ENCODE peak calls at places on chromosomes 11 and 22, in six cellular contexts. One of them, this sample, is unnamed.

GRCh38 chr22:36546932-36547331 is 18.0 kb upstream of the EIF3D start:
- DNase-seq in PC-3: peak; percentile 93
- DNase-seq in right atrium auricular region: no peak
- DNase-seq in HL-60: no peak
- DNase-seq in fibroblast of lung: peak; percentile 36
- DNase-seq in tibial nerve: no peak
- DNase-seq in this sample: no peak

GRCh38 chr11:48087974-48088681 is 107.8 kb downstream of the PTPRJ start:
- DNase-seq in PC-3: no peak
- DNase-seq in tibial nerve: no peak
- DNase-seq in fibroblast of lung: no peak
- DNase-seq in right atrium auricular region: no peak
- DNase-seq in HL-60: peak; percentile 30
- DNase-seq in this sample: no peak

GRCh38 chr11:68954970-68955958 is 25.5 kb downstream of the MRGPRD start:
- DNase-seq in tibial nerve: peak; percentile 39
- DNase-seq in right atrium auricular region: peak; percentile 70
- DNase-seq in fibroblast of lung: peak; percentile 61
- DNase-seq in PC-3: peak; percentile 52
- DNase-seq in HL-60: peak; percentile 54
- DNase-seq in this sample: peak; percentile 63

GRCh38 chr22:35489225-35489624 is 51.4 kb upstream of the RASD2 start:
- DNase-seq in tibial nerve: no peak
- DNase-seq in fibroblast of lung: no peak
- DNase-seq in PC-3: peak; percentile 70
- DNase-seq in HL-60: no peak
- DNase-seq in right atrium auricular region: no peak
- DNase-seq in this sample: no peak

GRCh38 chr11:7278314-7278917 is 26.7 kb downstream of the SYT9 start:
- DNase-seq in HL-60: no peak
- DNase-seq in PC-3: peak; percentile 69
- DNase-seq in fibroblast of lung: peak; percentile 40
- DNase-seq in tibial nerve: no peak
- DNase-seq in right atrium auricular region: no peak
- DNase-seq in this sample: no peak

GRCh38 chr11:95608093-95608492 is 181.5 kb downstream of the FAM76B start:
- DNase-seq in fibroblast of lung: no peak
- DNase-seq in HL-60: no peak
- DNase-seq in right atrium auricular region: no peak
- DNase-seq in tibial nerve: no peak
- DNase-seq in PC-3: no peak
- DNase-seq in this sample: no peak

GRCh38 chr22:47307326-47307725 is 544.9 kb downstream of the TBC1D22A start:
- DNase-seq in fibroblast of lung: peak; percentile 68
- DNase-seq in HL-60: no peak
- DNase-seq in right atrium auricular region: no peak
- DNase-seq in PC-3: peak; percentile 51
- DNase-seq in tibial nerve: no peak
- DNase-seq in this sample: no peak

GRCh38 chr11:117882539-117882938 is 6.1 kb upstream of the FXYD6 start:
- DNase-seq in right atrium auricular region: peak; percentile 50
- DNase-seq in tibial nerve: no peak
- DNase-seq in HL-60: no peak
- DNase-seq in PC-3: no peak
- DNase-seq in fibroblast of lung: no peak
- DNase-seq in this sample: no peak

GRCh38 chr22:45240810-45241631 is at the start of gene KIAA0930:
- DNase-seq in tibial nerve: peak; percentile 65
- DNase-seq in right atrium auricular region: peak; percentile 75
- DNase-seq in HL-60: peak; percentile 81
- DNase-seq in fibroblast of lung: peak; percentile 64
- DNase-seq in PC-3: peak; percentile 44
- DNase-seq in this sample: peak; percentile 82

GRCh38 chr11:20102393-20102792 is 57.9 kb downstream of the DBX1 start:
- DNase-seq in right atrium auricular region: no peak
- DNase-seq in fibroblast of lung: no peak
- DNase-seq in tibial nerve: no peak
- DNase-seq in HL-60: no peak
- DNase-seq in PC-3: no peak
- DNase-seq in this sample: no peak

GRCh38 chr11:131978351-131978750 is 607.9 kb downstream of the NTM start:
- DNase-seq in tibial nerve: no peak
- DNase-seq in fibroblast of lung: no peak
- DNase-seq in right atrium auricular region: no peak
- DNase-seq in HL-60: no peak
- DNase-seq in PC-3: peak; percentile 50
- DNase-seq in this sample: no peak

GRCh38 chr11:61963282-61964057 is 4.0 kb downstream of the FTH1 start:
- DNase-seq in tibial nerve: peak; percentile 70
- DNase-seq in HL-60: peak; percentile 83
- DNase-seq in fibroblast of lung: peak; percentile 77
- DNase-seq in right atrium auricular region: peak; percentile 66
- DNase-seq in PC-3: peak; percentile 48
- DNase-seq in this sample: peak; percentile 70

GRCh38 chr11:129937592-129938238 is 42.3 kb upstream of the NFRKB start:
- DNase-seq in tibial nerve: no peak
- DNase-seq in fibroblast of lung: no peak
- DNase-seq in right atrium auricular region: no peak
- DNase-seq in HL-60: no peak
- DNase-seq in PC-3: no peak
- DNase-seq in this sample: no peak
- H3K4me3 ChIP-seq in tibial nerve: no peak overlapping the region
- H3K4me3 ChIP-seq in fibroblast of lung: no peak overlapping the region
- H3K4me3 ChIP-seq in right atrium auricular region: no peak overlapping the region
- H3K4me3 ChIP-seq in HL-60: no peak overlapping the region
- H3K4me3 ChIP-seq in PC-3: no peak overlapping the region
- H3K4me3 ChIP-seq in this sample: no peak overlapping the region

GRCh38 chr11:111870113-111870512 is 1.3 kb downstream of the ALG9 start:
- DNase-seq in tibial nerve: no peak
- DNase-seq in right atrium auricular region: no peak
- DNase-seq in HL-60: no peak
- DNase-seq in fibroblast of lung: no peak
- DNase-seq in PC-3: no peak
- DNase-seq in this sample: no peak
- H3K4me3 ChIP-seq in tibial nerve: peak overlapping the region; percentile 93
- H3K4me3 ChIP-seq in right atrium auricular region: no peak overlapping the region
- H3K4me3 ChIP-seq in HL-60: no peak overlapping the region
- H3K4me3 ChIP-seq in fibroblast of lung: peak overlapping the region; percentile 52
- H3K4me3 ChIP-seq in PC-3: peak overlapping the region; percentile 91
- H3K4me3 ChIP-seq in this sample: no peak overlapping the region

DNA sequence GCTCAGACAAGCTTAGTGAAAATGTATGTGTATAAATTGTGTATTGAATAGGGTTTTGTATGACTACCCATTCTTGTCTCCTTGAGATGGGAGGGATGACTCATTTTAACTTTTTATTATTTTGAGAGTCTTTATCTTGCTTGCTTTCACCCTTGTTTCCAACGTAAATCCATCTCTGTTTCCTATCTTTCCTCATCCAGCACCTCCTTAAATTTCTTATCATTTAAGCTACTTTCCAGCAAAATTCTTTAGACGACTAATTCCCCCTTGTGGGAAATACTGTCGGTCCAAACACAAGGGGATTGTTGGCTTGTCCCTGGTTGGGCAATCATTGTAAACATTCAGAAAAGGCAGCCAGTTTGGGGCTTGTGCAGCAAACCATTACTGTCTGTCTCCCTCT is 167.0 kb downstream of the C11orf91 start:
- DNase-seq in PC-3: peak; percentile 18
- DNase-seq in tibial nerve: no peak
- DNase-seq in HL-60: no peak
- DNase-seq in right atrium auricular region: no peak
- DNase-seq in fibroblast of lung: peak; percentile 24
- DNase-seq in this sample: no peak
- H3K4me3 ChIP-seq in PC-3: no peak overlapping the region
- H3K4me3 ChIP-seq in tibial nerve: no peak overlapping the region
- H3K4me3 ChIP-seq in HL-60: no peak overlapping the region
- H3K4me3 ChIP-seq in right atrium auricular region: no peak overlapping the region
- H3K4me3 ChIP-seq in fibroblast of lung: no peak overlapping the region
- H3K4me3 ChIP-seq in this sample: no peak overlapping the region

GRCh38 chr11:107858217-107859070 is at the start of gene SLC35F2:
- DNase-seq in PC-3: peak; percentile 96
- DNase-seq in tibial nerve: no peak
- DNase-seq in right atrium auricular region: no peak
- DNase-seq in fibroblast of lung: peak; percentile 42
- DNase-seq in HL-60: peak; percentile 87
- DNase-seq in this sample: peak; percentile 93
- H3K4me3 ChIP-seq in PC-3: peak within 1 kb of the TSS; percentile 81
- H3K4me3 ChIP-seq in tibial nerve: peak within 1 kb of the TSS; percentile 68
- H3K4me3 ChIP-seq in right atrium auricular region: peak within 1 kb of the TSS; percentile 69
- H3K4me3 ChIP-seq in fibroblast of lung: peak within 1 kb of the TSS; percentile 83
- H3K4me3 ChIP-seq in HL-60: peak within 1 kb of the TSS; percentile 78
- H3K4me3 ChIP-seq in this sample: peak within 1 kb of the TSS; percentile 82

GRCh38 chr11:637333-637592 is 194 bp downstream of the DRD4 start:
- DNase-seq in PC-3: no peak
- DNase-seq in tibial nerve: no peak
- DNase-seq in right atrium auricular region: no peak
- DNase-seq in HL-60: no peak
- DNase-seq in fibroblast of lung: no peak
- DNase-seq in this sample: no peak
- H3K4me3 ChIP-seq in PC-3: no peak overlapping the region
- H3K4me3 ChIP-seq in tibial nerve: peak overlapping the region; percentile 3
- H3K4me3 ChIP-seq in right atrium auricular region: peak overlapping the region; percentile 37
- H3K4me3 ChIP-seq in HL-60: no peak overlapping the region
- H3K4me3 ChIP-seq in fibroblast of lung: no peak overlapping the region
- H3K4me3 ChIP-seq in this sample: no peak overlapping the region

This sample was measured in upper lobe of left lung.